ENCODE peak calls at places on chromosomes 3 and 15, in nine cellular contexts. Q, C, S, U, O, A, Z, T and D are unnamed samples.
A peak's percentile ranks its signal among the peaks of the same experiment; 100 is the strongest.

GRCh38 chr3:46193436-46193835 is 14.7 kb downstream of the CCR1 start:
- DNase-seq in S (no peak), C (no peak), A (no peak), Q (no peak), Z (no peak), T (no peak), U (no peak), O (no peak), D (no peak)

GRCh38 chr3:114856867-114857266 is 290.2 kb downstream of the ZBTB20 start:
- DNase-seq in Z (no peak), A (no peak), U (no peak), S (no peak), T (no peak), O (no peak), C (no peak), Q (no peak), D (no peak)

GRCh38 chr3:124885466-124886167 is 1.5 kb downstream of the ITGB5 start:
- DNase-seq in U (no peak), Z (no peak), S (no peak), Q (no peak), T (peak; percentile 40), A (peak; percentile 14), O (no peak), C (no peak), D (no peak)

GRCh38 chr3:13189639-13190375 is 116.6 kb upstream of the IQSEC1 start:
- DNase-seq in T (no peak), C (no peak), S (no peak), Q (no peak), U (no peak), Z (no peak), O (peak; percentile 90), A (no peak), D (no peak)

GRCh38 chr3:136277115-136277514 is 27.0 kb downstream of the PCCB start:
- DNase-seq in Q (no peak), O (no peak), T (no peak), C (no peak), S (no peak), Z (no peak), U (no peak), A (no peak), D (no peak)

GRCh38 chr3:138513073-138513843 is 78.8 kb downstream of the ESYT3 start:
- DNase-seq in O (no peak), S (no peak), Q (no peak), C (no peak), T (no peak), U (no peak), Z (no peak), A (no peak), D (no peak)

GRCh38 chr15:62849316-62850129 is 193.0 kb upstream of the TPM1 start:
- DNase-seq in C (no peak), T (no peak), S (no peak), Q (no peak), O (no peak), U (no peak), Z (no peak), A (no peak), D (no peak)

GRCh38 chr15:58361291-58361759 is 70.5 kb upstream of the LIPC start:
- DNase-seq in Z (no peak), S (no peak), T (no peak), A (no peak), C (no peak), O (no peak), Q (no peak), U (no peak), D (no peak)

GRCh38 chr3:124584552-124585391 is 145.5 kb upstream of the UMPS start:
- DNase-seq in T (peak; percentile 69), Q (peak; percentile 67), A (peak; percentile 55), O (peak; percentile 73), Z (peak; percentile 28), U (peak; percentile 86), S (peak; percentile 93), C (peak; percentile 72), D (peak; percentile 85)

GRCh38 chr3:63582943-63583500 is 69.5 kb upstream of the SNTN start:
- DNase-seq in U (no peak), S (no peak), O (peak; percentile 56), Q (no peak), T (no peak), A (no peak), Z (no peak), C (no peak), D (no peak)

GRCh38 chr15:29674661-29675533 is 147.4 kb downstream of the TJP1 start:
- DNase-seq in T (peak; percentile 96), Q (no peak), A (peak; percentile 45), U (peak; percentile 83), Z (no peak), S (peak; percentile 85), O (peak; percentile 46), C (peak; percentile 85), D (peak; percentile 41)

GRCh38 chr3:11717768-11718581 is 74.3 kb upstream of the VGLL4 start:
- DNase-seq in A (peak; percentile 78), T (peak; percentile 40), C (no peak), Z (no peak), Q (no peak), S (no peak), O (peak; percentile 53), U (no peak), D (no peak)

GRCh38 chr3:185820973-185821758 is 3.7 kb downstream of the IGF2BP2 start:
- DNase-seq in A (peak; percentile 82), T (peak; percentile 47), O (peak; percentile 53), S (no peak), Z (no peak), Q (no peak), U (no peak), C (no peak), D (no peak)

GRCh38 chr15:78671626-78672211 is 30.7 kb upstream of the CHRNB4 start:
- DNase-seq in O (no peak), Z (no peak), C (no peak), Q (no peak), A (no peak), S (no peak), U (no peak), T (no peak), D (peak; percentile 44)

GRCh38 chr15:63709365-63709764 is 112.2 kb downstream of the FBXL22 start:
- DNase-seq in C (no peak), T (no peak), Z (no peak), A (no peak), S (no peak), O (peak; percentile 12), Q (no peak), U (no peak), D (no peak)

GRCh38 chr3:52879090-52879489 is 18.3 kb downstream of the STIMATE start:
- DNase-seq in Q (no peak), S (no peak), Z (no peak), U (no peak), O (no peak), T (peak; percentile 5), C (peak; percentile 13), A (no peak), D (no peak)

GRCh38 chr3:119352863-119353527 is 58.8 kb downstream of the ARHGAP31 start:
- DNase-seq in S (no peak), C (no peak), O (peak; percentile 43), A (peak; percentile 63), U (no peak), Z (no peak), T (peak; percentile 50), Q (no peak), D (no peak)

DNA sequence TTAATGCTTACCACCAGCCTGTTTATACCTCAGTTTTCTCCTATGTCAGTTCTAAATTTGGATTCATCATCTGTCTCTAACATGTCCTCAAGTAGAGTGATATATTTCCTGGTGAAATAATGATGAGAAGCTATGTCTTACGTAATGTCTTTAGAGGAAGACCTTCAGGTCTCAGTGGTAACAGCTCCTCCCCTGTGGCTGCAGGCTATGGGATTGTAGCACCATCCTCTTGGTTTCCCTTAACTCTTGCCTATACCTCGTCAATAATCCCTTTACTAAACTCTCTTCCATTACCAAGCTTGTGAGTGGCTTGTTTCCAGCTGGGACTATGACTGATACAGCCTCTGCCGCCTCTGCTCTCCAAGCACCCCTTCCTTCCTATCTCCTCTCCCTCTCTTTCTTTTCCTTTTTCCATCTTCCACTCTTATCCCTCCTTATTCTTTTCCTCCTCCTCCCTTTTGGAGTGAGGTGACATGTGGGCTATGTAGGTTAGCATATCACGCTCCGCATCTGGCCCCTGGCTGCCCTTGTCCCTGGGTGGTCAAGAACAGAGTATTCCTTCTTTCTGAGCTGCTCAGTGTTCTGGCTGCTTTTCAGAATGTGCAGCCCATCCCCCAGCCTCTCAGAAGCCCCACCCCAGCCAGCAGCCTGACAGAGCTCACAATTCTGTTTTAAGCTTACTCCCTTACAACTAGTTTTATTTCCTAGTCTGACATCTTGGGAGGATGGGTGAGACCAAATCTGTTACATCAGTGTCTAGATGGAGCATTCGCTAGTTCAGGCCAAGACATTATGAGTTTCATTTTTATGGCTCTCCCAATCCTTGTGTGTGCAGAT is 74.9 kb upstream of the RNU6-1 start:
- DNase-seq in Q (no peak), U (peak; percentile 64), T (peak; percentile 93), C (peak; percentile 32), S (peak; percentile 74), Z (no peak), A (no peak), O (peak; percentile 65), D (no peak)
- H3K4me3 ChIP-seq in Q (no peak overlapping the region), U (peak overlapping the region; percentile 6), T (peak overlapping the region; percentile 17), C (no peak overlapping the region), S (peak overlapping the region; percentile 13), Z (no peak overlapping the region), A (no peak overlapping the region), O (peak overlapping the region; percentile 51), D (no peak overlapping the region)

DNA sequence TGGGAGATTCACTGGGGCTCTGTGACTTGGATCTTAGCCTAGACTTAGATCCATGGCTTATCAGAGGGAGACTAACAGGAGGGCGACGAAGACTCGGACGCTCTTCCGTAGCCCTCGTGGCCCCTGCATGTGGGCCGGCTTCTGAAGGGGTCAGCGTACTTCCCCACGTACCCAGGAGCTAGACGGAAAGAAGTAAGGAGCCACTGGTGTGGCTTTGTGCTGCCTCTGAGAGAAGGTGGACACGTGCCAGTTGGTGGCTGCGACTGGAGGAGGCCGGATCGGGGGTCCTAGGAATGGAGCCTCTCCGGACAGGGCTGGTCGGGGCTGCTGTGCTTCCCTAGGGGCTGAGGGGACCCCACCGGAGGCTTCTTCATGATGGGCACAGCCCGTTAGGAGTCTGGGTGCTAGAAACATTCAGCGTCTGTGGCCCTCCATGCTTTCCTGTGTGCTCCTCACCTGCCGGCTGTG is 1.0 kb downstream of the NRROS start:
- DNase-seq in Q (no peak), A (no peak), Z (no peak), S (no peak), T (no peak), O (no peak), U (no peak), C (no peak), D (no peak)
- TF ChIP-seq POLR2A in Q (no peak), A (no peak), Z (no peak), S (no peak), T (no peak), O (no peak), U (no peak), C (no peak), D (no peak)

DNA sequence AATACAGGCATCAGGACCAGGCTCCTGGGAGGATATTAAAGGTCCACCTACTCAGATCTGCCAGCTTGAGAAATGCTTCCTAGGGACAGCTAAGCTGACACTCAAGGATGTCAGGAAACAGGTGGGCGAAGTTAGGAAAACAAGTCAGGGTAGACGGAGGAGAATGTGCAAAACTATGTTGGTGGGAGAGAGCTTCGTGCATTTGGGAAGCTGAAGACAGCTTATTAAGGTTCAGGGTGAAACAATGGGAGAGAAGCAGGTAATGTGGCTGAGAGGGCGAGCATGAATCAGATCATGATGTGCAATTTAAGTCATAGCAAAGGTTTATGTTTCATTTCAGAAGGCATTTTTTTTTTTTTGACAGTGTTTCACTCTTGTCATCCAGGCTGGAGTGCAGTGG is 297.2 kb upstream of the ATP10A start:
- DNase-seq in S (no peak), A (no peak), O (no peak), T (no peak), U (no peak), C (no peak), Z (no peak), Q (no peak), D (no peak)
- H3K4me3 ChIP-seq in S (no peak overlapping the region), A (no peak overlapping the region), O (no peak overlapping the region), T (no peak overlapping the region), U (no peak overlapping the region), C (no peak overlapping the region), Z (no peak overlapping the region), Q (no peak overlapping the region), D (no peak overlapping the region)

GRCh38 chr15:99106417-99107220 is 1.7 kb downstream of the SYNM start:
- DNase-seq in T (no peak), Z (no peak), Q (no peak), U (no peak), A (peak; percentile 49), S (no peak), C (no peak), O (no peak), D (peak; percentile 21)
- TF ChIP-seq POLR2A in T (no peak), Z (no peak), Q (no peak), U (no peak), A (no peak), S (no peak), C (no peak), O (no peak), D (no peak)